ENCODE peak calls at places on chromosomes 16 and 17, in nine cellular contexts. J, S, M, D, L, P, Y, W and I are unnamed samples. For H3K4me1, the result is how much of the 10 kb centered on the place peaks cover.

GRCh38 chr17:50905460-50905803 is 39.3 kb upstream of the TOB1 start:
- DNase-seq in J (no peak), S (peak), M (no peak), D (no peak), L (no peak), P (peak), Y (no peak), W (peak), I (no peak)

GRCh38 chr17:68399638-68400403 is 57.5 kb downstream of the WIPI1 start:
- DNase-seq in J (no peak), S (no peak), M (no peak), D (peak), L (no peak), P (no peak), Y (no peak), W (no peak), I (no peak)

GRCh38 chr17:67098022-67098421 is 53.7 kb downstream of the CACNG1 start:
- DNase-seq in J (no peak), S (no peak), M (no peak), D (no peak), L (no peak), P (no peak), Y (no peak), W (no peak), I (no peak)

GRCh38 chr16:53891409-53892139 is 187.6 kb downstream of the FTO start:
- DNase-seq in J (no peak), S (no peak), M (no peak), D (no peak), L (no peak), P (no peak), Y (no peak), W (no peak), I (no peak)

GRCh38 chr17:67044016-67044772 is at the start of gene CACNG1:
- DNase-seq in J (no peak), S (no peak), M (peak), D (no peak), L (no peak), P (no peak), Y (no peak), W (no peak), I (no peak)

GRCh38 chr16:69040144-69040909 is 65.1 kb upstream of the HAS3 start:
- DNase-seq in J (no peak), S (no peak), M (no peak), D (no peak), L (no peak), P (no peak), Y (no peak), W (no peak), I (no peak)

GRCh38 chr17:71899317-71899716 is 221.5 kb upstream of the SOX9 start:
- DNase-seq in J (no peak), S (no peak), M (no peak), D (no peak), L (no peak), P (no peak), Y (no peak), W (no peak), I (no peak)

GRCh38 chr17:20284018-20284417 is 183.3 kb downstream of the LGALS9B start:
- DNase-seq in J (peak), S (no peak), M (no peak), D (no peak), L (no peak), P (no peak), Y (no peak), W (no peak), I (no peak)

GRCh38 chr17:72397687-72398086 is 276.9 kb downstream of the SOX9 start:
- DNase-seq in J (no peak), S (no peak), M (no peak), D (no peak), L (no peak), P (no peak), Y (no peak), W (no peak), I (no peak)

GRCh38 chr16:17470871-17471744 is at the start of gene XYLT1:
- DNase-seq in J (peak), S (peak), M (peak), D (no peak), L (peak), P (peak), Y (peak), W (peak), I (peak)

GRCh38 chr17:66720027-66720426 is 114.9 kb upstream of the CACNG5 start:
- DNase-seq in J (no peak), S (no peak), M (no peak), D (no peak), L (no peak), P (no peak), Y (no peak), W (no peak), I (no peak)

GRCh38 chr17:66900126-66901010 is 64.1 kb upstream of the CACNG4 start:
- DNase-seq in J (no peak), S (no peak), M (no peak), D (no peak), L (no peak), P (peak), Y (no peak), W (no peak), I (no peak)

GRCh38 chr17:64775701-64776570 is 113.8 kb upstream of the SMURF2 start:
- DNase-seq in J (no peak), S (no peak), M (no peak), D (no peak), L (no peak), P (no peak), Y (no peak), W (no peak), I (no peak)

GRCh38 chr17:1736348-1737281 is 6.1 kb upstream of the SERPINF2 start:
- DNase-seq in J (no peak), S (no peak), M (peak), D (no peak), L (no peak), P (peak), Y (no peak), W (peak), I (no peak)

GRCh38 chr16:23362460-23363317 is 60.6 kb downstream of the SCNN1B start:
- DNase-seq in J (no peak), S (no peak), M (no peak), D (no peak), L (no peak), P (peak), Y (no peak), W (peak), I (no peak)

GRCh38 chr17:21381076-21381706 is 5.0 kb downstream of the KCNJ12 start:
- DNase-seq in J (no peak), S (no peak), M (no peak), D (no peak), L (no peak), P (no peak), Y (no peak), W (no peak), I (no peak)

GRCh38 chr16:72921620-72922019 is 126.3 kb downstream of the ZFHX3 start:
- DNase-seq in J (no peak), S (no peak), M (no peak), D (no peak), L (no peak), P (no peak), Y (no peak), W (peak), I (no peak)

GRCh38 chr17:28843810-28844137 is 1.2 kb upstream of the FAM222B start:
- DNase-seq in J (no peak), S (no peak), M (no peak), D (no peak), L (no peak), P (no peak), Y (no peak), W (no peak), I (no peak)

GRCh38 chr17:10270258-10270657 is 71.9 kb upstream of the GAS7 start:
- DNase-seq in J (no peak), S (no peak), M (no peak), D (no peak), L (no peak), P (no peak), Y (no peak), W (no peak), I (no peak)

GRCh38 chr17:50111687-50112655 is 16.8 kb downstream of the PDK2 start:
- DNase-seq in J (peak), S (no peak), M (peak), D (no peak), L (peak), P (no peak), Y (no peak), W (peak), I (no peak)

GRCh38 chr16:84144859-84145639 is at the start of the genes DNAAF1 and HSDL1:
- DNase-seq in J (peak), S (peak), M (peak), D (peak), L (peak), P (peak), Y (peak), W (peak), I (peak)

GRCh38 chr16:57071840-57072541 is 20.4 kb upstream of the CPNE2 start:
- DNase-seq in J (no peak), S (no peak), M (no peak), D (no peak), L (no peak), P (no peak), Y (no peak), W (no peak), I (no peak)

GRCh38 chr17:539766-540165 is 174.9 kb downstream of the VPS53 start:
- DNase-seq in J (no peak), S (no peak), M (no peak), D (no peak), L (no peak), P (no peak), Y (no peak), W (no peak), I (no peak)

GRCh38 chr17:60604686-60605334 is 4.8 kb downstream of the PPM1D start:
- DNase-seq in J (no peak), S (peak), M (peak), D (no peak), L (no peak), P (no peak), Y (no peak), W (no peak), I (no peak)

GRCh38 chr16:58462997-58463891 is 36.7 kb upstream of the NDRG4 start:
- DNase-seq in J (peak), S (no peak), M (no peak), D (no peak), L (peak), P (no peak), Y (no peak), W (peak), I (no peak)

GRCh38 chr17:5238333-5238732 is 3.7 kb upstream of the SCIMP start:
- DNase-seq in J (no peak), S (no peak), M (no peak), D (no peak), L (no peak), P (no peak), Y (no peak), W (no peak), I (no peak)

GRCh38 chr16:82990155-82990554 is 363.4 kb downstream of the CDH13 start:
- DNase-seq in J (no peak), S (peak), M (no peak), D (no peak), L (no peak), P (no peak), Y (no peak), W (no peak), I (no peak)

GRCh38 chr17:74730491-74731346 is 6.3 kb upstream of the RAB37 start:
- DNase-seq in J (no peak), S (no peak), M (no peak), D (no peak), L (no peak), P (peak), Y (peak), W (peak), I (no peak)

GRCh38 chr16:89097528-89097846 is 3.8 kb downstream of the ACSF3 start:
- DNase-seq in J (no peak), S (no peak), M (no peak), D (no peak), L (no peak), P (no peak), Y (no peak), W (no peak), I (no peak)
- H3K4me1 ChIP-seq in J (under half), S (under half), M (under half), D (under half), L (under half), P (under half), Y (half or more), W (under half), I (half or more)

GRCh38 chr16:47774661-47775060 is 313.5 kb downstream of the PHKB start:
- DNase-seq in J (peak), S (peak), M (no peak), D (no peak), L (no peak), P (no peak), Y (no peak), W (no peak), I (no peak)

GRCh38 chr16:47778106-47778803 is 317.1 kb downstream of the PHKB start:
- DNase-seq in J (no peak), S (peak), M (no peak), D (no peak), L (no peak), P (no peak), Y (no peak), W (no peak), I (no peak)

GRCh38 chr16:47780213-47780612 is 319.1 kb downstream of the PHKB start:
- DNase-seq in J (no peak), S (no peak), M (no peak), D (no peak), L (no peak), P (no peak), Y (no peak), W (no peak), I (no peak)

GRCh38 chr16:47777191-47777590 is 316.1 kb downstream of the PHKB start:
- DNase-seq in J (no peak), S (no peak), M (no peak), D (no peak), L (no peak), P (no peak), Y (no peak), W (no peak), I (no peak)

DNA sequence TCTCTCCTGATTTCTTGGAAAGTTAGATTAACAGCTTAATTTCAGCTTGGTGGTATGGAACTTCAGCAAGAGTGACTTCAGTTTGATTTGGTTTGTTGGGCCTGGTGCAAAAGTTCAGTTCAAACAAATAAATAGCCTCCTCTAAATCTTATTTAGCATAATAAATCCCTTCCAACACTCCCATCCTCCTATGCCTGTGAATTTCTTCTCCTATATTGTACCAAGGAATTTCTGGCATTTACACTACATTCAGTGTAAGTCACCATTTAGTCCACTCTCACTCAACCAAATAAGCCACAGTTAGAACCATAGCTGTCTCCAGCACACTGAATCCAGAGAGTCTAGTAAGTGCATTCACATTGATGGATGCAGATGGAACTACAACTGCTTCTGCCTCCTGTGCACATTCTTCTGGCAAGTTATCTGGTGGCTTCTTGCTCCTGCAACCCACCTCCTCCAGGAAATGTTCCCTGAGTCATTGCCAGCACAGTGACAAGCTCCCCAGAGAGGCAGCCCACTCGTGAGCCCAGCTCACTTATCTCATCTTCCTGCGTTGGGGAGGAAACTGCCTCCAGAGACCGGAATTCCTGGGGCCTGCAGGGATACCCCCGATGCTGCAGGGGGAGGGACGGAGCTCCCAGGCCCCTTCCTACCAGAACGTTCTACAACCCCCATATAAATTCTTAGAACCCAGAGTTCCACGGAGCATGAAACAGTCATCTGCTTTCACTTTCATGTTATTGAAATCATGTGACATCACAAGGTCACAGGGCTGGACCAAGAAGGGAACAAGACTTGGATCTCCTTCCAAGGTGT is 318.3 kb downstream of the PHKB start:
- DNase-seq in J (no peak), S (peak), M (no peak), D (no peak), L (no peak), P (no peak), Y (no peak), W (peak), I (no peak)
- H3K4me3 ChIP-seq in J (no peak), S (no peak), M (peak), D (peak), L (no peak), P (peak), Y (peak), W (no peak), I (peak)

DNA sequence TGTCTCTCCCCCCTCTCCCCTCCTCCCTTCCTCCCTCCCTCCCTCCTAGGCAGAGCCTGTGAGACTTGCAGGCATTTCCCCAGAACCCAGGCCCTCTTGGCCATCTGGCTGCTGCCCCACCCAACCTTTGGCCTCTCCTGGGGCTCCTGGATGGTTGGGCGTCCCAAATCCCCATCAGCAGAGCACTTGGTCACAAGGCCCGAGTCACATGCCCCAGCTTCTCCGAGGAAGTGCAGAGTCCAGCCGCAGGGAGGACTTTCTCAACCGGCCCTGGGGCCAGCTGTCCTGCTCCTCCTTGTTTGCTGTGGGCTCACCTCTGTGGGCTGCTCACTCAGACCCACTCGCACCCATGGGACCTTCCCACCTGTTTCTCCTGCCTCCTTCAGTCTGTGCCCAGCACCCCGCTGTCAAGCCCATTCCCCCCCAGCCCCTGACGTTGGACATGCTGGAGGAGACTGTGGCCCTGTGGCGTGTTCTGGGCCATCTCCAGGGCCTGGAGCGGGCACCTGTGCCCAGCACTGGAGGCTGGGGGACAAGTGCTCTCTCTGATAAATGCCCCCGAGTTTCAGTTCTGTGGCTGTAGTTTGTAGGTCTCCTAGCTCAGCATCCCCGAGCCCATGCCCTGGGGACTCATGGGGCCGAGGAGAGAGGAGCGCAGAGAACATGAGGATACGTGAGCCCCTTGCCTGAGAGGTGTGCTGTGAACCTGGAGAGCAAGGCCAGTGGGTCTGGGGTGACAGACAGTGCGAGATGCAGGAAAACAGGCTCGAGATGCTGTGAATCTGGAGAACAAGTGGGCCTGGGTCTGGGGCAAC is 42.3 kb upstream of the ZNF750 start:
- DNase-seq in J (no peak), S (no peak), M (peak), D (no peak), L (no peak), P (peak), Y (no peak), W (peak), I (no peak)
- H3K4me1 ChIP-seq in J (under half), S (under half), M (under half), D (half or more), L (under half), P (half or more), Y (half or more), W (under half), I (half or more)

DNA sequence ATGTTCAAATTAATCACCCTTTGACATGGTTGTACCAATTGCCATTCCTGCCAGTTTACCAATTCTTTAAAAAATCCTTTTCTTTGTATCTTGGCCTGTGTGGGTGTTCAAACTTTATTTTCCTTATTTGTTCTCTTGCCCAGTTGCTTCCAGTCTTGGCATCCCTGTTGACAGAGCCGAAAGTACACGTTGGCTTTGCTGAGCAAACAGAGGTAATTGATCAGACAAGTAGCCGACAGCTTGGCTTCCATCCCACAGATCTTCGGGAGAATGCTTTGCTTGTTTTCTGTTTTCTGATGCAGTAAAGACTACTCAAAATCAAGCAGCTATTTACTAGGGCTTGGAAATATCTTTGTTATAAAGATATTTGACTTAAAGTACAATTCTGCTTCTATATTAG is 506.8 kb upstream of the SALL1 start:
- DNase-seq in J (no peak), S (no peak), M (no peak), D (no peak), L (no peak), P (no peak), Y (no peak), W (peak), I (no peak)
- H3K4me3 ChIP-seq in J (no peak), S (no peak), M (no peak), D (no peak), L (no peak), P (no peak), Y (no peak), W (no peak), I (no peak)

GRCh38 chr17:79802736-79803420 is 6.0 kb upstream of the CBX8 start:
- DNase-seq in J (peak), S (no peak), M (no peak), D (no peak), L (no peak), P (no peak), Y (no peak), W (no peak), I (no peak)
- H3K4me1 ChIP-seq in J (under half), S (under half), M (under half), D (half or more), L (under half), P (under half), Y (half or more), W (half or more), I (half or more)